ENCODE peak calls at places on chromosomes 2 and 18, in seven cellular contexts. L is stomach; A is neural crest cell; P is SK-N-DZ; G is stimulated activated CD4-positive, alpha-beta T cell treated with anti-CD3 and anti-CD28 coated beads, Interleukin-15, amount 100 ng/mL, for 24 hours; V is GM23338; U is Caco-2. M is an unnamed sample.

GRCh38 chr2:240162531-240162930 is 22.1 kb upstream of the OTOS start:
- DNase-seq in L (no peak), A (no peak), P (no peak), G (no peak), V (no peak), U (no peak), M (no peak)

GRCh38 chr2:108587621-108588020 is 53.4 kb downstream of the LIMS1 start:
- DNase-seq in L (no peak), A (no peak), P (no peak), G (no peak), V (no peak), U (no peak), M (no peak)

GRCh38 chr2:30373881-30374302 is 73.2 kb upstream of the LCLAT1 start:
- DNase-seq in L (no peak), A (no peak), P (no peak), G (peak), V (no peak), U (peak), M (no peak)

GRCh38 chr18:78993014-78993926 is 13.7 kb downstream of the SALL3 start:
- DNase-seq in L (no peak), A (no peak), P (no peak), G (no peak), V (peak), U (no peak), M (no peak)

GRCh38 chr2:172279843-172280242 is 147.5 kb upstream of the ITGA6 start:
- DNase-seq in L (no peak), A (no peak), P (no peak), G (no peak), V (no peak), U (no peak), M (no peak)

GRCh38 chr2:234961784-234962183 is 10.0 kb downstream of the SH3BP4 start:
- DNase-seq in L (no peak), A (no peak), P (no peak), G (no peak), V (no peak), U (no peak), M (no peak)

GRCh38 chr2:23708771-23709170 is 218.2 kb downstream of the ATAD2B start:
- DNase-seq in L (no peak), A (no peak), P (no peak), G (no peak), V (no peak), U (no peak), M (no peak)

GRCh38 chr2:233841183-233841582 is 13.2 kb downstream of the HJURP start:
- DNase-seq in L (peak), A (no peak), P (no peak), G (no peak), V (no peak), U (no peak), M (no peak)

GRCh38 chr2:60379684-60380083 is 173.8 kb downstream of the BCL11A start:
- DNase-seq in L (no peak), A (no peak), P (no peak), G (no peak), V (no peak), U (no peak), M (no peak)

M was measured in NCI-H82.